ENCODE peak calls at places on chromosomes 4 and X, in four cellular contexts. W is T-helper 9 cell, O is NCI-H146, A is Calu3. S is an unnamed sample.
A peak's percentile ranks its signal among the peaks of the same experiment; 100 is the strongest.

GRCh38 chr4:145870155-145871020 is 68.2 kb downstream of the ZNF827 start:
- DNase-seq in W (no peak), O (no peak), A (no peak), S (no peak)

GRCh38 chrX:129694805-129695204 is 40.0 kb upstream of the APLN start:
- DNase-seq in O (no peak), W (no peak), A (no peak), S (no peak)

GRCh38 chr4:46993075-46994006 is at the start of gene GABRA4:
- DNase-seq in O (no peak), A (no peak), W (no peak), S (no peak)

GRCh38 chrX:38458071-38458470 is 103.3 kb upstream of the TSPAN7 start:
- DNase-seq in O (no peak), A (no peak), W (no peak), S (no peak)

GRCh38 chr4:26048378-26048882 is 134.4 kb downstream of the SMIM20 start:
- DNase-seq in A (no peak), O (no peak), W (no peak), S (peak; percentile 53)

GRCh38 chrX:119826399-119826959 is 26.3 kb downstream of the UPF3B start:
- DNase-seq in O (no peak), W (no peak), A (no peak), S (no peak)

GRCh38 chr4:125704726-125705125 is 390.0 kb downstream of the FAT4 start:
- DNase-seq in A (no peak), W (no peak), O (no peak), S (no peak)

GRCh38 chr4:137905930-137906329 is 336.2 kb downstream of the SLC7A11 start:
- DNase-seq in O (no peak), A (no peak), W (no peak), S (no peak)

GRCh38 chr4:26287748-26288147 is 33.1 kb upstream of the RBPJ start:
- DNase-seq in A (no peak), W (no peak), O (no peak), S (no peak)

GRCh38 chr4:18508801-18509200 is 487.2 kb upstream of the LCORL start:
- DNase-seq in O (peak; percentile 5), A (no peak), W (no peak), S (no peak)

GRCh38 chrX:27675493-27675892 is 85.3 kb downstream of the DCAF8L2 start:
- DNase-seq in A (no peak), O (no peak), W (no peak), S (peak; percentile 4)

GRCh38 chr4:170691168-170691567 is 601.4 kb upstream of the AADAT start:
- DNase-seq in O (no peak), W (no peak), A (no peak), S (no peak)

GRCh38 chr4:187937557-187937956 is 58.0 kb upstream of the ZFP42 start:
- DNase-seq in A (no peak), O (no peak), W (no peak), S (no peak)

GRCh38 chr4:150207871-150208270 is 129.6 kb downstream of the DCLK2 start:
- DNase-seq in A (no peak), W (no peak), O (no peak), S (no peak)

GRCh38 chr4:88017516-88018302 is 10.3 kb downstream of the PKD2 start:
- DNase-seq in W (no peak), A (no peak), O (no peak), S (peak; percentile 6)

GRCh38 chrX:8034058-8034457 is 106.8 kb upstream of the PNPLA4 start:
- DNase-seq in A (no peak), W (no peak), O (no peak), S (no peak)

GRCh38 chrX:2497961-2498780 is 2.6 kb downstream of the DHRSX start:
- DNase-seq in O (no peak), W (no peak), A (peak; percentile 8), S (no peak)

GRCh38 chr4:53067125-53067802 is 205.1 kb downstream of the RASL11B start:
- DNase-seq in A (no peak), O (no peak), W (no peak), S (no peak)

GRCh38 chr4:83490876-83491450 is 6.1 kb upstream of the ABRAXAS1 start:
- DNase-seq in W (no peak), A (peak; percentile 14), O (no peak), S (no peak)

GRCh38 chr4:8377103-8378075 is 63.1 kb downstream of the ACOX3 start:
- DNase-seq in A (no peak), O (no peak), W (no peak), S (no peak)

GRCh38 chr4:79281577-79282359 is 44.1 kb downstream of the NAA11 start:
- DNase-seq in O (no peak), A (no peak), W (no peak), S (no peak)

S was measured in T1000.